ENCODE peak calls at places on chromosomes 16 and 17, in eight cellular contexts. D is neural progenitor cell, J is GM23338, O is fibroblast of lung, M is PC-3, E is astrocyte, C is DND-41, K is GM23248. Y is an unnamed sample.

GRCh38 chr16:26614102-26614864 is 452.4 kb upstream of the C16orf82 start:
- DNase-seq in D (peak; percentile 30), J (peak; percentile 2), O (no peak), M (no peak), E (no peak), C (peak; percentile 43), K (no peak), Y (no peak)

GRCh38 chr17:42608692-42609181 is 437 bp downstream of the RETREG3 start:
- DNase-seq in D (peak; percentile 29), J (peak; percentile 58), O (no peak), M (no peak), E (no peak), C (peak; percentile 31), K (peak; percentile 40), Y (no peak)

GRCh38 chr17:46167826-46168569 is 25.2 kb downstream of the KANSL1 start:
- DNase-seq in D (no peak), J (no peak), O (peak; percentile 80), M (peak; percentile 65), E (peak; percentile 87), C (no peak), K (peak; percentile 91), Y (no peak)

GRCh38 chr17:69608808-69609494 is 194.5 kb downstream of the MAP2K6 start:
- DNase-seq in D (no peak), J (no peak), O (peak; percentile 91), M (peak; percentile 83), E (peak; percentile 98), C (no peak), K (peak; percentile 95), Y (peak; percentile 76)

GRCh38 chr17:40371261-40371929 is 6.9 kb upstream of the GJD3 start:
- DNase-seq in D (no peak), J (peak; percentile 91), O (no peak), M (no peak), E (no peak), C (peak; percentile 62), K (no peak), Y (no peak)

GRCh38 chr16:9260665-9261064 is 169.2 kb downstream of the HAPSTR1 start:
- DNase-seq in D (no peak), J (no peak), O (no peak), M (no peak), E (no peak), C (no peak), K (no peak), Y (no peak)

GRCh38 chr16:82358601-82359221 is 188.7 kb upstream of the MPHOSPH6 start:
- DNase-seq in D (no peak), J (no peak), O (no peak), M (peak; percentile 20), E (no peak), C (no peak), K (no peak), Y (no peak)

GRCh38 chr16:89921131-89921698 is 1.9 kb upstream of the TUBB3 start:
- DNase-seq in D (peak; percentile 36), J (peak; percentile 38), O (no peak), M (no peak), E (no peak), C (no peak), K (peak; percentile 41), Y (no peak)

GRCh38 chr17:75824591-75825518 is 19.3 kb downstream of the UNC13D start:
- DNase-seq in D (no peak), J (no peak), O (no peak), M (no peak), E (no peak), C (no peak), K (no peak), Y (no peak)

GRCh38 chr16:31880322-31880979 is 6.8 kb downstream of the ZNF267 start:
- DNase-seq in D (no peak), J (no peak), O (peak; percentile 83), M (peak; percentile 52), E (peak; percentile 84), C (no peak), K (peak; percentile 84), Y (peak; percentile 58)

GRCh38 chr17:8210761-8211458 is 535 bp upstream of the AURKB start:
- DNase-seq in D (no peak), J (no peak), O (no peak), M (no peak), E (no peak), C (no peak), K (peak; percentile 17), Y (no peak)

GRCh38 chr16:27823438-27823820 is 240.1 kb downstream of the GSG1L start:
- DNase-seq in D (no peak), J (no peak), O (no peak), M (no peak), E (no peak), C (no peak), K (no peak), Y (no peak)

DNA sequence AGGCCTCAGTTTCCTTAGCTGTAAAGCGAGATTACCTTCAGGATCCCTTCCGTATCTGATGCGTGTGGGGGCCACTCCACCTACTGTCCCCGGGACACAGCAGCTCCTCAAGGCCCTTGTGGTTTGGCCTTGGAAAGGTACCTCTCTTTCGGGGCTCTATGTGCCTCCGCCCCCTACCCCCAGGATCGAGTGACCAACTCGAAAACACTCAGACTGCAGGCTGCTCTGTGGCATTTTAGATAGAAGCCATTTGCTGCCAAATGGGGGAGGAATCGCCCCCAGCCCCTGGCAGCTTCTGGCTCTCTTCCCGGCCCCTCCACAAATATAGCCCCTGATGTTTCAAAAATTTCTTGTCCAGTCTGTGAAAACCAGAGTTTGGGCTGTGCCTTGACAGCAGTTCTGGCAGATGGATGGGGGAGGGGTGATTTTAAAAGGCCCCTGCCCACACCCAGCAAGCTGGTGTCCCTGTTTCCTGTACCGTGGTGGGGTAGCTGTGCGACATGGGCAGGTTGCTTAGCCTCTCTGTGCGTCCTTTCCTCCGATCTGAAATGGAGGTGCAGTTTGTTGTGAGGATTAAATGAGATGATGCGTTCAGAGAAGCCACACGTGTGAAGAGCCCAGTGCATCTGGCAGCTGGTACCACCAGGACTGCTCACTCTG is 1.1 kb upstream of the WFIKKN2 start:
- DNase-seq in D (no peak), J (no peak), O (no peak), M (no peak), E (no peak), C (no peak), K (no peak), Y (no peak)
- H3K4me3 ChIP-seq in D (no peak overlapping the region), J (no peak overlapping the region), O (no peak overlapping the region), M (no peak overlapping the region), E (peak overlapping the region; percentile 23), C (no peak overlapping the region), K (no peak overlapping the region), Y (no peak overlapping the region)

GRCh38 chr17:80034977-80035686 is 540 bp downstream of the TBC1D16 start:
- DNase-seq in D (peak; percentile 63), J (peak; percentile 70), O (peak; percentile 42), M (peak; percentile 31), E (peak; percentile 29), C (peak; percentile 47), K (peak; percentile 74), Y (no peak)
- TF ChIP-seq EZH2 in D (no peak), J (no peak), O (no peak), M (no peak), E (no peak), C (no peak), K (no peak), Y (no peak)

GRCh38 chr17:60600490-60601431 is 768 bp downstream of the PPM1D start:
- DNase-seq in D (peak; percentile 86), J (peak; percentile 90), O (peak; percentile 90), M (peak; percentile 93), E (peak; percentile 69), C (peak; percentile 81), K (peak; percentile 94), Y (peak; percentile 76)

GRCh38 chr17:60604686-60605334 is 4.8 kb downstream of the PPM1D start:
- DNase-seq in D (no peak), J (no peak), O (peak; percentile 41), M (peak; percentile 25), E (peak; percentile 82), C (no peak), K (peak; percentile 89), Y (peak; percentile 76)

GRCh38 chr17:60601443-60602384 is 1.7 kb downstream of the PPM1D start:
- DNase-seq in D (peak; percentile 75), J (peak; percentile 79), O (peak; percentile 91), M (peak; percentile 88), E (peak; percentile 53), C (peak; percentile 66), K (peak; percentile 87), Y (peak; percentile 64)

GRCh38 chr17:60602871-60603270 is 2.9 kb downstream of the PPM1D start:
- DNase-seq in D (no peak), J (no peak), O (no peak), M (no peak), E (no peak), C (no peak), K (peak; percentile 14), Y (no peak)

DNA sequence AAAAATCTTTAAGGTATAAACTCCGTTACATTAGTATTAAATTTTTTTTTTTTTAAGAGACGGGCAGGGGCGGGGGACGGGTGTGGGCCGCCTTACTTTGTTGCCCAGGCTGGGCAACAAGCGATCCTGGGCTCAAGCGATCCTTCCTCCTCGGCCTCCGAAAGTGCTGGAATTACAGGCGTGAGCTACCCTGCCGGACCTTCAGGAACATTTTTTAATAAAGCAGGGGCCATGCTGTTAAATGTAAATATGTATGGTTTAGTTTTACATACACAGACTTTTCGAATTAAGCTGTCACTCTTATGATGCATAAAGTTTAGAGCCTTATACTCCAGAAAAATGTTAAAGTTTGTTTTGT is 2.4 kb downstream of the PPM1D start:
- DNase-seq in D (peak; percentile 42), J (no peak), O (no peak), M (peak; percentile 12), E (no peak), C (no peak), K (peak; percentile 41), Y (no peak)
- H3K4me3 ChIP-seq in D (peak overlapping the region; percentile 87), J (peak overlapping the region; percentile 67), O (peak overlapping the region; percentile 96), M (peak overlapping the region; percentile 81), E (peak overlapping the region; percentile 89), C (peak overlapping the region; percentile 64), K (peak overlapping the region; percentile 96), Y (peak overlapping the region; percentile 87)

GRCh38 chr17:57543230-57543629 is 201.9 kb downstream of the CCDC182 start:
- DNase-seq in D (no peak), J (no peak), O (no peak), M (no peak), E (no peak), C (no peak), K (no peak), Y (no peak)

GRCh38 chr17:57541049-57541448 is 204.1 kb downstream of the CCDC182 start:
- DNase-seq in D (no peak), J (no peak), O (no peak), M (no peak), E (no peak), C (no peak), K (no peak), Y (no peak)

GRCh38 chr17:57541472-57542394 is 203.4 kb downstream of the CCDC182 start:
- DNase-seq in D (no peak), J (no peak), O (peak; percentile 54), M (no peak), E (peak; percentile 89), C (no peak), K (no peak), Y (no peak)

GRCh38 chr17:57544381-57544780 is 200.7 kb downstream of the CCDC182 start:
- DNase-seq in D (no peak), J (no peak), O (no peak), M (no peak), E (no peak), C (no peak), K (no peak), Y (no peak)

DNA sequence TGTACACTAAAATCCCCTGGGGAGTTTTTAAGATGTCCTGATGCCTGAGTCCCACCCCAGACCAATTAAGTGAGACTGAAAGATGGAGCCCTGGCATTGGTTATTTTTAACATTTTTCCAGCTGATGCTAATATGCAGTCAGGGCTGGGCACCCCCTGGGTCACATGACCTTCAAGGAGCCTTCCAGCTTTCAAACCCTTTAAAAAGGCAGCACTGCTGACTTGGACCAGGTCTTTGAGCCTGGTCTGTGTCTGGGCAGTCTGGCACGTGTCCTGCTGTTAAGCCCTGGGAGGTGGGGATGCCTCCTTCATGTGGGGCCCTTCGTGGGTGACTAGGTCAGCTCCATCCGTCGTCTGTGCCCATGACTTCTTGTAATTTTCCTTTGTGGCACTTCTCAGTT is 202.6 kb downstream of the CCDC182 start:
- DNase-seq in D (no peak), J (no peak), O (no peak), M (no peak), E (no peak), C (no peak), K (no peak), Y (no peak)
- TF ChIP-seq EZH2 in D (no peak), J (no peak), O (no peak), M (no peak), E (no peak), C (no peak), K (no peak), Y (no peak)

Y was measured in PC-9.